ENCODE peak calls at places on chromosomes 2 and 18, in four cellular contexts. R, D, T and B are unnamed samples.

GRCh38 chr2:181312515-181312927 is 144.7 kb upstream of the ITGA4 start:
- DNase-seq in D (no peak), R (no peak), T (no peak), B (no peak)

GRCh38 chr2:47190188-47190818 is 35.2 kb upstream of the STPG4 start:
- DNase-seq in R (peak; percentile 87), D (no peak), T (peak; percentile 90), B (no peak)

GRCh38 chr18:5413447-5413846 is 117.9 kb upstream of the ZBTB14 start:
- DNase-seq in R (no peak), T (no peak), D (no peak), B (no peak)

GRCh38 chr2:200778038-200778437 is 33.7 kb upstream of the BZW1 start:
- DNase-seq in T (peak; percentile 44), R (peak; percentile 29), D (no peak), B (no peak)

GRCh38 chr2:42905341-42906114 is 113.1 kb upstream of the HAAO start:
- DNase-seq in D (no peak), R (peak; percentile 67), T (no peak), B (no peak)

GRCh38 chr2:85078536-85078935 is 54.7 kb upstream of the TCF7L1 start:
- DNase-seq in D (no peak), T (no peak), R (no peak), B (no peak)

GRCh38 chr2:186772579-186772978 is 76.4 kb downstream of the ZSWIM2 start:
- DNase-seq in R (no peak), T (no peak), D (no peak), B (no peak)

GRCh38 chr2:183037660-183038340 is 457 bp downstream of the NCKAP1 start:
- DNase-seq in T (peak; percentile 40), D (peak; percentile 28), R (no peak), B (peak; percentile 70)

GRCh38 chr2:66957198-66957597 is 439.9 kb upstream of the ETAA1 start:
- DNase-seq in R (no peak), D (no peak), T (no peak), B (no peak)